ENCODE peak calls at places on chromosomes 1 and 21, in eight cellular contexts. K, U, X, Z, G, T, I and H are unnamed samples.

GRCh38 chr1:153353226-153353947 is 4.3 kb upstream of the S100A9 start:
- DNase-seq in K (no peak), U (peak; percentile 55), X (peak; percentile 6), Z (no peak), G (no peak), T (no peak), I (no peak), H (no peak)

GRCh38 chr1:75616436-75617433 is 5.8 kb upstream of the SLC44A5 start:
- DNase-seq in K (no peak), U (peak; percentile 38), X (peak; percentile 51), Z (no peak), G (peak; percentile 74), T (no peak), I (no peak), H (no peak)

GRCh38 chr1:162696286-162696862 is 64.1 kb downstream of the DDR2 start:
- DNase-seq in K (peak; percentile 86), U (peak; percentile 60), X (peak; percentile 90), Z (peak; percentile 48), G (peak; percentile 86), T (no peak), I (peak; percentile 56), H (no peak)

GRCh38 chr1:199405634-199406196 is 621.8 kb upstream of the NR5A2 start:
- DNase-seq in K (no peak), U (no peak), X (no peak), Z (no peak), G (no peak), T (no peak), I (no peak), H (no peak)

GRCh38 chr1:24713176-24713575 is 32.1 kb upstream of the CLIC4 start:
- DNase-seq in K (no peak), U (no peak), X (peak; percentile 89), Z (no peak), G (no peak), T (no peak), I (no peak), H (no peak)

GRCh38 chr21:43654806-43655489 is 4.3 kb downstream of the HSF2BP start:
- DNase-seq in K (peak; percentile 46), U (no peak), X (peak; percentile 53), Z (no peak), G (no peak), T (no peak), I (no peak), H (no peak)

GRCh38 chr1:20160034-20160433 is 20.9 kb downstream of the PLA2G2F start:
- DNase-seq in K (peak; percentile 46), U (peak; percentile 60), X (peak; percentile 12), Z (no peak), G (peak; percentile 8), T (no peak), I (no peak), H (no peak)

GRCh38 chr1:88655685-88656299 is 28.3 kb upstream of the PKN2 start:
- DNase-seq in K (no peak), U (peak; percentile 39), X (peak; percentile 13), Z (no peak), G (no peak), T (no peak), I (no peak), H (peak; percentile 5)

GRCh38 chr1:218779341-218779831 is 394.3 kb upstream of the LYPLAL1 start:
- DNase-seq in K (peak; percentile 84), U (no peak), X (peak; percentile 68), Z (no peak), G (no peak), T (no peak), I (no peak), H (no peak)

GRCh38 chr1:12179111-12179519 is 12.3 kb downstream of the TNFRSF1B start:
- DNase-seq in K (peak; percentile 14), U (no peak), X (peak; percentile 85), Z (no peak), G (no peak), T (no peak), I (peak; percentile 76), H (peak; percentile 52)

GRCh38 chr21:34965200-34966174 is 83.6 kb downstream of the RUNX1 start:
- DNase-seq in K (peak; percentile 17), U (no peak), X (peak; percentile 77), Z (no peak), G (no peak), T (no peak), I (no peak), H (no peak)

GRCh38 chr1:164602480-164603093 is 43.6 kb downstream of the PBX1 start:
- DNase-seq in K (no peak), U (no peak), X (peak; percentile 86), Z (peak; percentile 57), G (peak; percentile 85), T (no peak), I (peak; percentile 60), H (no peak)

GRCh38 chr1:223727541-223727940 is 15.2 kb downstream of the CAPN2 start:
- DNase-seq in K (no peak), U (no peak), X (peak; percentile 85), Z (no peak), G (no peak), T (no peak), I (no peak), H (no peak)

GRCh38 chr1:94579876-94580294 is 38.3 kb upstream of the F3 start:
- DNase-seq in K (peak; percentile 93), U (peak; percentile 24), X (peak; percentile 97), Z (no peak), G (no peak), T (no peak), I (no peak), H (no peak)

GRCh38 chr1:118871510-118872240 is 116.5 kb downstream of the TBX15 start:
- DNase-seq in K (no peak), U (no peak), X (no peak), Z (no peak), G (no peak), T (no peak), I (no peak), H (no peak)

GRCh38 chr1:182478238-182478637 is 28.3 kb downstream of the RGSL1 start:
- DNase-seq in K (no peak), U (no peak), X (no peak), Z (no peak), G (no peak), T (no peak), I (no peak), H (no peak)

GRCh38 chr1:119372493-119373086 is 4.0 kb downstream of the HAO2 start:
- DNase-seq in K (peak; percentile 57), U (peak; percentile 44), X (peak; percentile 24), Z (peak; percentile 30), G (no peak), T (no peak), I (no peak), H (no peak)

GRCh38 chr1:224874775-224875174 is 54.7 kb upstream of the DNAH14 start:
- DNase-seq in K (no peak), U (no peak), X (no peak), Z (no peak), G (no peak), T (no peak), I (no peak), H (no peak)

GRCh38 chr1:245961137-245961540 is 545.9 kb downstream of the SMYD3 start:
- DNase-seq in K (no peak), U (peak; percentile 30), X (no peak), Z (no peak), G (no peak), T (no peak), I (no peak), H (no peak)

GRCh38 chr1:236345728-236346127 is 48.4 kb upstream of the EDARADD start:
- DNase-seq in K (no peak), U (peak; percentile 50), X (no peak), Z (no peak), G (no peak), T (no peak), I (no peak), H (no peak)

GRCh38 chr1:212670301-212670700 is 29.3 kb downstream of the BATF3 start:
- DNase-seq in K (no peak), U (no peak), X (no peak), Z (no peak), G (no peak), T (no peak), I (no peak), H (no peak)

GRCh38 chr1:174954686-174955669 is 44.8 kb upstream of the CACYBP start:
- DNase-seq in K (no peak), U (no peak), X (no peak), Z (no peak), G (no peak), T (no peak), I (no peak), H (no peak)

GRCh38 chr1:156849151-156849496 is 9.8 kb downstream of the INSRR start:
- DNase-seq in K (no peak), U (no peak), X (no peak), Z (no peak), G (no peak), T (no peak), I (no peak), H (no peak)

GRCh38 chr1:113874017-113874879 is 2.7 kb upstream of the PTPN22 start:
- DNase-seq in K (peak; percentile 76), U (peak; percentile 70), X (peak; percentile 77), Z (no peak), G (no peak), T (no peak), I (no peak), H (peak; percentile 46)
- TF ChIP-seq CTCF in K (peak; percentile 37), U (peak; percentile 61), X (no peak), Z (no peak), G (no peak), T (no peak), I (no peak), H (peak; percentile 70)

GRCh38 chr1:6467744-6468688 is 2.0 kb upstream of the TNFRSF25 start:
- DNase-seq in K (no peak), U (no peak), X (no peak), Z (no peak), G (peak; percentile 68), T (no peak), I (no peak), H (no peak)
- H3K36me3 ChIP-seq in K (peaks cover 24% of the 10 kb centered on the region), U (no peaks in the 10 kb centered on the region), X (no peaks in the 10 kb centered on the region), Z (no peaks in the 10 kb centered on the region), G (no peaks in the 10 kb centered on the region), T (peaks cover 30% of the 10 kb centered on the region), I (peaks cover 14% of the 10 kb centered on the region), H (no peaks in the 10 kb centered on the region)

GRCh38 chr21:23789864-23790263 is 1817.4 kb downstream of the MRPL39 start:
- DNase-seq in K (no peak), U (no peak), X (no peak), Z (no peak), G (no peak), T (no peak), I (no peak), H (no peak)
- H3K4me3 ChIP-seq in K (no peak overlapping the region), U (no peak overlapping the region), X (no peak overlapping the region), Z (no peak overlapping the region), G (no peak overlapping the region), T (no peak overlapping the region), I (no peak overlapping the region), H (no peak overlapping the region)

GRCh38 chr1:205750683-205751651 is 985 bp upstream of the NUCKS1 start:
- DNase-seq in K (no peak), U (peak; percentile 71), X (peak; percentile 12), Z (no peak), G (no peak), T (no peak), I (no peak), H (no peak)

GRCh38 chr1:205746757-205747412 is 3.1 kb downstream of the NUCKS1 start:
- DNase-seq in K (peak; percentile 11), U (no peak), X (no peak), Z (no peak), G (no peak), T (no peak), I (no peak), H (no peak)

GRCh38 chr1:205749826-205750682 is at the start of gene NUCKS1:
- DNase-seq in K (peak; percentile 99), U (peak; percentile 100), X (peak; percentile 100), Z (peak; percentile 98), G (peak; percentile 99), T (peak; percentile 93), I (peak; percentile 99), H (peak; percentile 91)

GRCh38 chr1:205748398-205749093 is 1.4 kb downstream of the NUCKS1 start:
- DNase-seq in K (peak; percentile 50), U (peak; percentile 76), X (peak; percentile 69), Z (no peak), G (no peak), T (no peak), I (no peak), H (no peak)

GRCh38 chr1:205749094-205749825 is 722 bp downstream of the NUCKS1 start:
- DNase-seq in K (peak; percentile 96), U (peak; percentile 98), X (peak; percentile 96), Z (peak; percentile 91), G (peak; percentile 98), T (peak; percentile 36), I (peak; percentile 97), H (peak; percentile 95)
- TF ChIP-seq CTCF in K (no peak), U (peak; percentile 3), X (no peak), Z (no peak), G (no peak), T (no peak), I (peak; percentile 13), H (no peak)